ENCODE peak calls at places on chromosomes 4 and X, in four cellular contexts. One of them, this sample, is unnamed.

GRCh38 chrX:114508836-114509235 is 75.0 kb upstream of the HTR2C start:
- DNase-seq in omental fat pad: no peak
- DNase-seq in nephron progenitor cell: no peak
- DNase-seq in pancreas: no peak
- DNase-seq in this sample: no peak

GRCh38 chr4:122548452-122548851 is 72.4 kb downstream of the IL21 start:
- DNase-seq in omental fat pad: no peak
- DNase-seq in nephron progenitor cell: no peak
- DNase-seq in pancreas: no peak
- DNase-seq in this sample: no peak

GRCh38 chr4:137997496-137997895 is 244.7 kb downstream of the SLC7A11 start:
- DNase-seq in omental fat pad: no peak
- DNase-seq in nephron progenitor cell: no peak
- DNase-seq in pancreas: no peak
- DNase-seq in this sample: no peak

GRCh38 chr4:174305961-174306360 is 22.2 kb downstream of the CEP44 start:
- DNase-seq in omental fat pad: no peak
- DNase-seq in nephron progenitor cell: no peak
- DNase-seq in pancreas: no peak
- DNase-seq in this sample: no peak

GRCh38 chr4:64146030-64146429 is 263.2 kb downstream of the TECRL start:
- DNase-seq in omental fat pad: no peak
- DNase-seq in nephron progenitor cell: no peak
- DNase-seq in pancreas: no peak
- DNase-seq in this sample: no peak

GRCh38 chr4:682490-683172 is 6.3 kb downstream of the SLC49A3 start:
- DNase-seq in omental fat pad: no peak
- DNase-seq in nephron progenitor cell: no peak
- DNase-seq in pancreas: no peak
- DNase-seq in this sample: no peak

GRCh38 chrX:75623535-75623934 is 100.7 kb upstream of the ZDHHC15 start:
- DNase-seq in omental fat pad: no peak
- DNase-seq in nephron progenitor cell: no peak
- DNase-seq in pancreas: no peak
- DNase-seq in this sample: no peak

GRCh38 chr4:10704050-10704810 is 19.7 kb upstream of the CLNK start:
- DNase-seq in omental fat pad: no peak
- DNase-seq in nephron progenitor cell: no peak
- DNase-seq in pancreas: no peak
- DNase-seq in this sample: no peak

GRCh38 chr4:145679520-145679919 is 426 bp upstream of the C4orf51 start:
- DNase-seq in omental fat pad: no peak
- DNase-seq in nephron progenitor cell: peak
- DNase-seq in pancreas: no peak
- DNase-seq in this sample: peak

GRCh38 chr4:189840356-189840755 is 100.3 kb upstream of the FRG1 start:
- DNase-seq in omental fat pad: no peak
- DNase-seq in nephron progenitor cell: no peak
- DNase-seq in pancreas: no peak
- DNase-seq in this sample: no peak

GRCh38 chrX:1451251-1451675 is 1.4 kb downstream of the ASMTL start:
- DNase-seq in omental fat pad: no peak
- DNase-seq in nephron progenitor cell: no peak
- DNase-seq in pancreas: no peak
- DNase-seq in this sample: no peak

GRCh38 chr4:83489711-83490326 is 4.9 kb upstream of the ABRAXAS1 start:
- DNase-seq in omental fat pad: no peak
- DNase-seq in nephron progenitor cell: no peak
- DNase-seq in pancreas: no peak
- DNase-seq in this sample: no peak

GRCh38 chr4:184473515-184474260 is 662 bp downstream of the IRF2 start:
- DNase-seq in omental fat pad: no peak
- DNase-seq in nephron progenitor cell: peak
- DNase-seq in pancreas: no peak
- DNase-seq in this sample: peak

GRCh38 chr4:3255611-3256186 is 6.7 kb downstream of the MSANTD1 start:
- DNase-seq in omental fat pad: peak
- DNase-seq in nephron progenitor cell: no peak
- DNase-seq in pancreas: peak
- DNase-seq in this sample: no peak

GRCh38 chr4:100288811-100289529 is 98.7 kb upstream of the DDIT4L start:
- DNase-seq in omental fat pad: no peak
- DNase-seq in nephron progenitor cell: no peak
- DNase-seq in pancreas: no peak
- DNase-seq in this sample: peak

GRCh38 chrX:121641560-121641959 is 594.1 kb downstream of the GLUD2 start:
- DNase-seq in omental fat pad: no peak
- DNase-seq in nephron progenitor cell: no peak
- DNase-seq in pancreas: no peak
- DNase-seq in this sample: peak

GRCh38 chrX:54928876-54929275 is 8.3 kb downstream of the TRO start:
- DNase-seq in omental fat pad: no peak
- DNase-seq in nephron progenitor cell: no peak
- DNase-seq in pancreas: no peak
- DNase-seq in this sample: no peak

DNA sequence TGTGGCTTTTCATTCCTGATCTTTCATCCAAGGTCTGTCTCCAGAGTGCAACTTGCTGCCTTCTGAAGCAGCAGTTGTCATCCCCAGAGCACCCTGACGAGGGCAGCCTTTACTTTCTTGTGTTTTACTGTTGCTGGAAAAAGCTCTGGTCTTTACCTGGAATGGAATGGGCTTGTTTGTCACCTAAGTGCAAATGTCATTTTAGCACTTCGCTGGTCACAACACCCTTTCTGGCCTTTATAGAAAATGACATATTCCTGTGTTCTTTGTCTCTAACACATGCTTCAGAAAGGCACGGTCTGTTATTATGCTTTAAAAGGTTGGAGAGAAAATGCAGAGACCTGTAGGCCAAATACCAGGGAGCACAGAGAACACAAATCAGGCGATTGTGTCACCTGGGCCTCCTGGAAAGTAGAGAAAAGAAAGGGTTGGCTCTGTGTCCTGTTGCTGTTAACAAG is 332.7 kb upstream of the IGFBP7 start:
- DNase-seq in omental fat pad: no peak
- DNase-seq in nephron progenitor cell: peak
- DNase-seq in pancreas: no peak
- DNase-seq in this sample: peak
- TF ChIP-seq CTCF in omental fat pad: no peak
- TF ChIP-seq CTCF in nephron progenitor cell: peak
- TF ChIP-seq CTCF in pancreas: peak
- TF ChIP-seq CTCF in this sample: peak

DNA sequence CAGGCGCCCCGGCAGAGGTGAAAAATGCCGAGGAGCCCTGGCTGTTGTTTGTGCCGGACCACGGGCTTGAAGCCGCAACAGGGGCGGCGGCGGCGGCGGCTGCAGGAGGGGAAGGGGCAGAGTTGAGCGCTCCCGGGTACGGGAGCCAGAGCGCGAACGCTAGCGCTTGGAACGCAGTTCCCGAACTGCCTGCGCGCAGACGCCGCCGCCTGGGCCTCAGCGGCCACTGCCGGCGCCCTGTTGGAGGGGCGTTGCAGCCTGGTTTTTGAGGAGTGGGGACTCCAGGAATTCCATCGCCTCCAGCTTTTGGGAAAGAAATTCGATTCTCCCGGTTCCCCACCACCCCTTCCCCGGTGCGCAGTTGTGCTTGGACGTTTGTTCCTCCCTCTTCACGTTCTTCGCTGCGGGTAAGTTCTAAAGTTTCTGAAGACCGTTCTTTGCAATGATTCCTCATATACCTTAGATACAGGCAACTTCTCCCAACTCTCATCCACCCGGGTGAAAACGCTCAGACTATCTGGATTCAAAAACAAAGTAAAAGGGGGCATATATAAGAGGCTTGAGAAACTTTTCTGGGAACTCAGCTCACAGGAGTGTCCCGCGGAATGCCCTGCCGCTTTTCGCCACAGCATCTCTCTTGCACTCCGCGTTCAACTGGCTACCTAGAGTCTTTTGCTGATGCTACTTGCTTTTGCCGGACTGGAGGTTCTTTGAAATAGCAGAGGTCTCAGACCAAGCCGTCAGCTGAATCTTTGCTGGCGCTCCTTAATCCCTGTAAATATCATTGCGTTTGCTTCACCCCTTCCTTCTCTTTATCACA is 1.0 kb downstream of the FAT4 start:
- DNase-seq in omental fat pad: no peak
- DNase-seq in nephron progenitor cell: peak
- DNase-seq in pancreas: peak
- DNase-seq in this sample: peak
- TF ChIP-seq CTCF in omental fat pad: no peak
- TF ChIP-seq CTCF in nephron progenitor cell: no peak
- TF ChIP-seq CTCF in pancreas: no peak
- TF ChIP-seq CTCF in this sample: peak

GRCh38 chrX:16039834-16040233 is 83.5 kb upstream of the GRPR start:
- DNase-seq in omental fat pad: no peak
- DNase-seq in nephron progenitor cell: no peak
- DNase-seq in pancreas: no peak
- DNase-seq in this sample: no peak
- TF ChIP-seq CTCF in omental fat pad: no peak
- TF ChIP-seq CTCF in nephron progenitor cell: no peak
- TF ChIP-seq CTCF in pancreas: no peak
- TF ChIP-seq CTCF in this sample: no peak

GRCh38 chr4:67261971-67262370 is 283.3 kb downstream of the CENPC start:
- DNase-seq in omental fat pad: no peak
- DNase-seq in nephron progenitor cell: no peak
- DNase-seq in pancreas: no peak
- DNase-seq in this sample: no peak
- TF ChIP-seq CTCF in omental fat pad: no peak
- TF ChIP-seq CTCF in nephron progenitor cell: no peak
- TF ChIP-seq CTCF in pancreas: no peak
- TF ChIP-seq CTCF in this sample: no peak

GRCh38 chrX:119758682-119759332 is 419 bp downstream of the SOWAHD start:
- DNase-seq in omental fat pad: no peak
- DNase-seq in nephron progenitor cell: peak
- DNase-seq in pancreas: peak
- DNase-seq in this sample: no peak
- TF ChIP-seq CTCF in omental fat pad: no peak
- TF ChIP-seq CTCF in nephron progenitor cell: no peak
- TF ChIP-seq CTCF in pancreas: no peak
- TF ChIP-seq CTCF in this sample: no peak

GRCh38 chr4:23337292-23337691 is 552.6 kb downstream of the PPARGC1A start:
- DNase-seq in omental fat pad: no peak
- DNase-seq in nephron progenitor cell: no peak
- DNase-seq in pancreas: no peak
- DNase-seq in this sample: no peak

GRCh38 chr4:23333556-23333945 is 556.3 kb downstream of the PPARGC1A start:
- DNase-seq in omental fat pad: no peak
- DNase-seq in nephron progenitor cell: no peak
- DNase-seq in pancreas: no peak
- DNase-seq in this sample: no peak

GRCh38 chr4:23332266-23332665 is 557.6 kb downstream of the PPARGC1A start:
- DNase-seq in omental fat pad: no peak
- DNase-seq in nephron progenitor cell: no peak
- DNase-seq in pancreas: no peak
- DNase-seq in this sample: no peak

GRCh38 chr4:23333946-23334878 is 555.6 kb downstream of the PPARGC1A start:
- DNase-seq in omental fat pad: no peak
- DNase-seq in nephron progenitor cell: no peak
- DNase-seq in pancreas: no peak
- DNase-seq in this sample: no peak
- TF ChIP-seq CTCF in omental fat pad: no peak
- TF ChIP-seq CTCF in nephron progenitor cell: no peak
- TF ChIP-seq CTCF in pancreas: no peak
- TF ChIP-seq CTCF in this sample: no peak

DNA sequence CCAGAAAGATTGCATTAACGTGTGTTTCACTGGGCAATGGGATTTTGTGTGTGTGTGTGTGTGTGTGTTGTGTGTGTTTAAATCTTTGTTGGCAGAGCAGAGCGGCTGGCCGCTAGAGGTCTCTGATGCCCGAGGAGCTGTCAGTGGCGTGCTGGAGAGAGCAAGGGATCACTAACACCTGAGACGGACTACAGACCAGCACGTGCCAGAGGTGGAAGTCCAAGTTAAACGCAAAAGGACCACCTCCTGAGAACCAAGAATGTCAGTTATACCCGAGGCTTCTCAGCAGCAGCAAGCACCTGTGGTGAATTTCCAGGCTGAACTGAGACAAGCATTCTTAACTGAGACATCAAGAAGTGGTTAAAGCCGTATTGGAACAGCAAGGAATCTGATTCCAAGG is 9.0 kb upstream of the SLC25A14 start:
- DNase-seq in omental fat pad: no peak
- DNase-seq in nephron progenitor cell: peak
- DNase-seq in pancreas: peak
- DNase-seq in this sample: peak
- TF ChIP-seq CTCF in omental fat pad: no peak
- TF ChIP-seq CTCF in nephron progenitor cell: peak
- TF ChIP-seq CTCF in pancreas: peak
- TF ChIP-seq CTCF in this sample: peak

DNA sequence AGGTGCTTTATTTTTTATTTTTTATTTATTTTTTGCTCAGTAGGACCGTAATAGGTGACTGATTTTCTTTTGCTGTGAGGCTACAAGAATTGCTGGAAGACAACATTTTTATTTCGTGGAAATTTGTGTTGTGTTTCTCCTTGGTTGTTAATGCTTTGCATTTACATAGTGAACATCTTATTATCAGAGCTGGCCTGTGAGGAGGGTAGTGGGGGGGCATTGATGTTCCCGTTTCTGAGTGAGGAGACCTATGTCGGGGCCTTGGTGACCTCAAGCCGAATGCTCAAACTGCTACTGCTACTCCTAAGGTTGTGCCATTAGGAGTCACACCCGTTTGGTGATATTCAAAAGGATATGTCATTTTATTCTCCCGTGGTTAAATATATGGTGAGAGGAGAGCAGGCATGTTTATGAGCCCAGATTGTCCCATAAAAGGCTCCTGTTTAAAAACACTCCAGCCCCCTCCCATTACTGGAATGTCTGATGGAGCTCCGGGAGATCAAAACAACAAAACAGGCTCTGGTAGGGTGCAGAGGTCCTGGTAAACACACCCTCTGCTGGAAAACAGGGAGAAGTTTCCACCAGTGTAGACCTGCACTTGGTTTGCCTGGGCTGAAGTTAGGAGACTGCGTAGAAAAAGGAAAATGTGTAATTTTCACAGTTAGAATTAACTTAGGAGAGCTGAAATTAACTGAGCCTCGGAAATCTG is 5.6 kb downstream of the PDGFRA start:
- DNase-seq in omental fat pad: no peak
- DNase-seq in nephron progenitor cell: no peak
- DNase-seq in pancreas: no peak
- DNase-seq in this sample: no peak
- TF ChIP-seq CTCF in omental fat pad: no peak
- TF ChIP-seq CTCF in nephron progenitor cell: no peak
- TF ChIP-seq CTCF in pancreas: no peak
- TF ChIP-seq CTCF in this sample: peak

This sample was measured in HFFc6.